ENCODE peak calls at places on chromosomes 13 and 19, in nine cellular contexts. R is keratinocyte, B is transverse colon, K is kidney epithelial cell, W is thoracic aorta, X is colonic mucosa, Y is pancreas, C is PC-3, N is brain microvascular endothelial cell. Q is an unnamed sample. For H3K36me3, the result is how much of the 10 kb centered on the place peaks cover.

GRCh38 chr13:75870397-75870801 is 234.3 kb downstream of the LMO7 start:
- DNase-seq in R (no peak), B (no peak), K (no peak), W (no peak), X (no peak), Y (no peak), C (peak), N (no peak), Q (no peak)

GRCh38 chr19:52527954-52528326 is 472 bp downstream of the ZNF808 start:
- DNase-seq in R (no peak), B (peak), K (no peak), W (no peak), X (no peak), Y (peak), C (no peak), N (no peak), Q (no peak)

GRCh38 chr19:40612831-40613668 is 11.9 kb downstream of the LTBP4 start:
- DNase-seq in R (no peak), B (peak), K (no peak), W (no peak), X (peak), Y (peak), C (no peak), N (peak), Q (peak)

GRCh38 chr13:79459906-79460305 is 21.0 kb upstream of the NDFIP2 start:
- DNase-seq in R (no peak), B (no peak), K (no peak), W (no peak), X (no peak), Y (no peak), C (peak), N (no peak), Q (no peak)

GRCh38 chr19:13165091-13165997 is 15.1 kb downstream of the IER2 start:
- DNase-seq in R (no peak), B (no peak), K (no peak), W (no peak), X (no peak), Y (no peak), C (peak), N (no peak), Q (no peak)

GRCh38 chr13:36129539-36129938 is 1.6 kb downstream of the DCLK1 start:
- DNase-seq in R (no peak), B (no peak), K (no peak), W (no peak), X (no peak), Y (no peak), C (no peak), N (no peak), Q (no peak)

GRCh38 chr13:23707674-23708073 is 137.5 kb downstream of the TNFRSF19 start:
- DNase-seq in R (no peak), B (no peak), K (no peak), W (no peak), X (no peak), Y (no peak), C (peak), N (peak), Q (no peak)

GRCh38 chr13:83796364-83796763 is 85.9 kb downstream of the SLITRK1 start:
- DNase-seq in R (no peak), B (no peak), K (no peak), W (no peak), X (no peak), Y (peak), C (no peak), N (no peak), Q (no peak)

GRCh38 chr13:85509512-85509911 is 289.7 kb downstream of the SLITRK6 start:
- DNase-seq in R (no peak), B (no peak), K (no peak), W (no peak), X (no peak), Y (no peak), C (peak), N (peak), Q (no peak)

GRCh38 chr13:96581741-96582140 is 412.5 kb downstream of the OXGR1 start:
- DNase-seq in R (no peak), B (no peak), K (no peak), W (no peak), X (no peak), Y (no peak), C (no peak), N (no peak), Q (no peak)

GRCh38 chr13:48159436-48160225 is 64.7 kb upstream of the MED4 start:
- DNase-seq in R (no peak), B (no peak), K (peak), W (no peak), X (no peak), Y (no peak), C (no peak), N (no peak), Q (no peak)

GRCh38 chr19:3006075-3006767 is 22.9 kb downstream of the TLE2 start:
- DNase-seq in R (no peak), B (peak), K (no peak), W (no peak), X (peak), Y (peak), C (peak), N (no peak), Q (peak)

GRCh38 chr13:70297219-70297618 is 189.0 kb upstream of the KLHL1 start:
- DNase-seq in R (no peak), B (no peak), K (no peak), W (no peak), X (no peak), Y (peak), C (no peak), N (no peak), Q (no peak)

GRCh38 chr19:29668746-29669609 is 3.7 kb downstream of the PLEKHF1 start:
- DNase-seq in R (no peak), B (no peak), K (no peak), W (no peak), X (no peak), Y (no peak), C (no peak), N (no peak), Q (no peak)

GRCh38 chr13:42102961-42103688 is 54.7 kb downstream of the DGKH start:
- DNase-seq in R (peak), B (no peak), K (peak), W (no peak), X (no peak), Y (no peak), C (peak), N (no peak), Q (no peak)

GRCh38 chr19:800360-801029 is 3.2 kb downstream of the PTBP1 start:
- DNase-seq in R (no peak), B (peak), K (peak), W (no peak), X (peak), Y (peak), C (peak), N (no peak), Q (peak)

GRCh38 chr19:45901432-45901903 is 945 bp downstream of the MYPOP start:
- DNase-seq in R (no peak), B (peak), K (no peak), W (no peak), X (peak), Y (peak), C (no peak), N (no peak), Q (no peak)

GRCh38 chr13:45206340-45206739 is 5.5 kb upstream of the KCTD4 start:
- DNase-seq in R (peak), B (no peak), K (peak), W (no peak), X (no peak), Y (no peak), C (peak), N (peak), Q (no peak)

GRCh38 chr13:18921063-18921462 is 260.6 kb downstream of the TUBA3C start:
- DNase-seq in R (no peak), B (no peak), K (no peak), W (no peak), X (no peak), Y (no peak), C (no peak), N (no peak), Q (no peak)

GRCh38 chr19:31262673-31263308 is 86.4 kb downstream of the TSHZ3 start:
- DNase-seq in R (no peak), B (no peak), K (no peak), W (no peak), X (no peak), Y (no peak), C (no peak), N (no peak), Q (no peak)

GRCh38 chr13:25034173-25034572 is 61.8 kb upstream of the PABPC3 start:
- DNase-seq in R (no peak), B (no peak), K (no peak), W (no peak), X (no peak), Y (no peak), C (no peak), N (no peak), Q (no peak)

GRCh38 chr19:906480-906879 is 6.5 kb downstream of the R3HDM4 start:
- DNase-seq in R (no peak), B (no peak), K (no peak), W (no peak), X (no peak), Y (no peak), C (no peak), N (no peak), Q (no peak)

GRCh38 chr19:4524808-4525562 is 6.7 kb upstream of the PLIN4 start:
- DNase-seq in R (no peak), B (peak), K (no peak), W (no peak), X (peak), Y (peak), C (peak), N (peak), Q (peak)

GRCh38 chr19:46546194-46546896 is 50.7 kb upstream of the PNMA8B start:
- DNase-seq in R (no peak), B (peak), K (peak), W (no peak), X (peak), Y (peak), C (peak), N (peak), Q (peak)

GRCh38 chr19:19423322-19423721 is 17.8 kb downstream of the GATAD2A start:
- DNase-seq in R (no peak), B (no peak), K (no peak), W (no peak), X (no peak), Y (no peak), C (no peak), N (no peak), Q (no peak)

GRCh38 chr13:75993823-75994222 is 357.7 kb downstream of the LMO7 start:
- DNase-seq in R (no peak), B (no peak), K (no peak), W (no peak), X (no peak), Y (no peak), C (peak), N (no peak), Q (no peak)

GRCh38 chr13:104782741-104783140 is 1716.5 kb upstream of the SLC10A2 start:
- DNase-seq in R (no peak), B (no peak), K (no peak), W (no peak), X (no peak), Y (no peak), C (no peak), N (no peak), Q (no peak)

GRCh38 chr19:51460164-51460992 is 2.1 kb upstream of the SIGLEC8 start:
- DNase-seq in R (no peak), B (no peak), K (no peak), W (no peak), X (no peak), Y (no peak), C (peak), N (no peak), Q (peak)

GRCh38 chr13:109785141-109785891 is 1.1 kb downstream of the IRS2 start:
- DNase-seq in R (no peak), B (peak), K (no peak), W (no peak), X (peak), Y (peak), C (peak), N (peak), Q (peak)

GRCh38 chr19:18541992-18542935 is 1.1 kb downstream of the FKBP8 start:
- DNase-seq in R (no peak), B (no peak), K (no peak), W (no peak), X (no peak), Y (no peak), C (no peak), N (no peak), Q (no peak)

GRCh38 chr13:111371211-111371610 is 50.8 kb downstream of the TEX29 start:
- DNase-seq in R (no peak), B (no peak), K (no peak), W (no peak), X (no peak), Y (no peak), C (no peak), N (no peak), Q (no peak)

GRCh38 chr13:29817604-29818378 is 32.6 kb downstream of the UBL3 start:
- DNase-seq in R (no peak), B (no peak), K (no peak), W (no peak), X (no peak), Y (no peak), C (no peak), N (no peak), Q (no peak)

GRCh38 chr19:5877427-5877826 is 7.1 kb upstream of the FUT5 start:
- DNase-seq in R (no peak), B (no peak), K (no peak), W (no peak), X (no peak), Y (no peak), C (no peak), N (no peak), Q (no peak)

GRCh38 chr19:42324655-42325307 is 654 bp upstream of the MEGF8 start:
- DNase-seq in R (no peak), B (peak), K (no peak), W (no peak), X (peak), Y (peak), C (no peak), N (no peak), Q (no peak)
- TF ChIP-seq CTCF in R (no peak), B (peak), K (peak), W (peak), X (no peak), Y (no peak), C (peak), N (no peak), Q (peak)

GRCh38 chr13:40302351-40302750 is 364.1 kb downstream of the FOXO1 start:
- DNase-seq in R (no peak), B (no peak), K (no peak), W (no peak), X (no peak), Y (no peak), C (no peak), N (no peak), Q (no peak)
- H3K36me3 ChIP-seq in R (under half), B (under half), K (under half), W (under half), X (under half), Y (under half), C (under half), N (under half), Q (under half)

GRCh38 chr19:23762884-23763711 is 4.4 kb upstream of the ZNF681 start:
- DNase-seq in R (no peak), B (peak), K (peak), W (no peak), X (peak), Y (peak), C (peak), N (peak), Q (peak)

GRCh38 chr19:23766951-23767350 is 8.3 kb upstream of the ZNF681 start:
- DNase-seq in R (no peak), B (no peak), K (no peak), W (no peak), X (no peak), Y (no peak), C (no peak), N (no peak), Q (no peak)

GRCh38 chr19:23758187-23759074 is at the start of gene ZNF681:
- DNase-seq in R (no peak), B (peak), K (peak), W (peak), X (peak), Y (peak), C (peak), N (peak), Q (peak)

GRCh38 chr19:23764781-23765180 is 6.1 kb upstream of the ZNF681 start:
- DNase-seq in R (no peak), B (no peak), K (no peak), W (no peak), X (no peak), Y (no peak), C (no peak), N (no peak), Q (no peak)

GRCh38 chr19:23762548-23762883 is 3.8 kb upstream of the ZNF681 start:
- DNase-seq in R (no peak), B (no peak), K (no peak), W (peak), X (no peak), Y (no peak), C (no peak), N (no peak), Q (no peak)
- H3K4me3 ChIP-seq in R (peak), B (no peak), K (peak), W (peak), X (peak), Y (peak), C (peak), N (peak), Q (peak)

GRCh38 chr13:68261105-68261504 is 1031.0 kb upstream of the PCDH9 start:
- DNase-seq in R (no peak), B (no peak), K (no peak), W (no peak), X (no peak), Y (no peak), C (no peak), N (no peak), Q (peak)
- TF ChIP-seq CTCF in R (no peak), B (no peak), K (peak), W (no peak), X (no peak), Y (no peak), C (peak), N (no peak), Q (no peak)

DNA sequence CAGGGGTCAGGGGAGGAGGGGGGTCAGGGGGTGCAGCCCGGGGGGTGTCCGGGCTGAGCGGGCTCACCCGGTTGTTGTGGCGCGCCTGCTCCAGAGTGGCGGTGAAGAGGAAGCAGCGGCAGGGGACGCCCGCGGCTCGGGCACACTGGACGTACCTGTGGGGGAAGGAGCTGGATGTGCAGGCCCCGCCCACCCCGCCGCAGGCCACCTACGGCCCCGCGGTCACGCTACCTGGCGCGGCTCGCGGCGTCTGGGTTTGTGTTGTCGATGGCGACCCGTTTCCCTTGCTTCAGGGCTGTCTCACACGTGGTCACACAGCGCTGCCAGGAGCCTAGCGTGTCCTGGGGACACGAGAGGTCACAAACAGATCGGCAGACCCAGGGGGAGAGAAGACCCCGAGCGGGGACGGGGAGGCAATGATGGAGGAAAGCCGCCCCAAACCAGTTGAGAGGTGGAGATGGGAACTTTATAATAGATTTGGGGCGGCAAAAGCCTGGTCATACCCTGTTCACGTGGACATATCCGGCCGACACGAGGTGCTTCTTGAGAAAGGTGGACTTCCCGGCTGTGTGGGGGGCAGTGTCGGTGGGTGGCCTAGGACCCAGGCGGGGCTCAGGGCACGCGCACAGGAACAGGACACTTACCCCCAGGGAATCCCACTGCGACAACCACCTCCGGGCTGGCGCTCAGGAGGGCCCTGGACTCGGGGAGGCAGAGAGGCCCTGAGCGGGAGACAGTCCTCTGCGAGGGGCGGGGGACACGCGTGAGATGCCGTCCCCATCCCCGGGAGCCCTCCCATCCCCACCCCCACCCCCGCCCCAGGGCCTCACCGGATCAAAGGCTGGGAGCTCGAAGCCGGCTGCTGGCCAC is 5.6 kb downstream of the PNKP start:
- DNase-seq in R (no peak), B (no peak), K (no peak), W (no peak), X (no peak), Y (peak), C (no peak), N (no peak), Q (peak)
- H3K36me3 ChIP-seq in R (half or more), B (under half), K (under half), W (under half), X (under half), Y (under half), C (half or more), N (half or more), Q (under half)

GRCh38 chr19:14474827-14475226 is 327 bp downstream of the PTGER1 start:
- DNase-seq in R (no peak), B (no peak), K (no peak), W (no peak), X (no peak), Y (no peak), C (no peak), N (no peak), Q (no peak)

GRCh38 chr19:14473073-14473790 is 1.9 kb downstream of the PTGER1 start:
- DNase-seq in R (no peak), B (no peak), K (no peak), W (no peak), X (no peak), Y (no peak), C (no peak), N (no peak), Q (no peak)

GRCh38 chr19:14472202-14472961 is 2.8 kb downstream of the PTGER1 start:
- DNase-seq in R (no peak), B (peak), K (no peak), W (no peak), X (peak), Y (peak), C (peak), N (no peak), Q (peak)

GRCh38 chr19:14475251-14476073 is at the start of gene PTGER1:
- DNase-seq in R (no peak), B (no peak), K (no peak), W (no peak), X (peak), Y (no peak), C (peak), N (no peak), Q (no peak)

GRCh38 chr19:14473915-14474578 is 1.1 kb downstream of the PTGER1 start:
- DNase-seq in R (no peak), B (peak), K (no peak), W (no peak), X (peak), Y (no peak), C (peak), N (no peak), Q (peak)
- H3K4me3 ChIP-seq in R (no peak), B (no peak), K (no peak), W (peak), X (no peak), Y (no peak), C (no peak), N (no peak), Q (no peak)